ENCODE peak calls at places on chromosomes 16 and 17, in ten cellular contexts. Y is HCT116; X is T-helper 17 cell; U is lower lobe of right lung; W is stimulated activated CD8-positive, alpha-beta memory T cell treated with anti-CD3 and anti-CD28 coated beads, Interleukin-12 subunit alpha, Interleukin-12 subunit beta, amount 100 ng/mL, for 4 hours; I is cerebellum; O is myocyte; R is HCEC 1CT; P is breast epithelium; N is NCI-H187. L is an unnamed sample.

GRCh38 chr17:4389079-4389478 is 22.6 kb upstream of the UBE2G1 start:
- DNase-seq in Y (no peak), X (no peak), U (no peak), W (no peak), I (no peak), O (no peak), R (no peak), P (no peak), N (no peak), L (no peak)

GRCh38 chr17:22278302-22279275 is 586.3 kb downstream of the KCNJ18 start:
- DNase-seq in Y (no peak), X (no peak), U (no peak), W (no peak), I (no peak), O (no peak), R (no peak), P (no peak), N (no peak), L (peak)

GRCh38 chr16:2236362-2237075 is at the start of gene DNASE1L2:
- DNase-seq in Y (no peak), X (no peak), U (no peak), W (no peak), I (peak), O (no peak), R (no peak), P (no peak), N (no peak), L (no peak)

GRCh38 chr17:78415821-78416301 is 37.4 kb downstream of the PGS1 start:
- DNase-seq in Y (no peak), X (no peak), U (no peak), W (no peak), I (no peak), O (peak), R (no peak), P (no peak), N (no peak), L (no peak)

GRCh38 chr17:19005442-19005773 is 844 bp upstream of the FAM83G start:
- DNase-seq in Y (no peak), X (no peak), U (no peak), W (no peak), I (no peak), O (no peak), R (no peak), P (no peak), N (no peak), L (no peak)

GRCh38 chr16:7304257-7304656 is 28.4 kb upstream of the RBFOX1 start:
- DNase-seq in Y (no peak), X (no peak), U (no peak), W (no peak), I (peak), O (no peak), R (no peak), P (no peak), N (no peak), L (no peak)

GRCh38 chr16:69827527-69827926 is 65.4 kb downstream of the WWP2 start:
- DNase-seq in Y (no peak), X (no peak), U (no peak), W (no peak), I (no peak), O (no peak), R (no peak), P (peak), N (no peak), L (no peak)

GRCh38 chr17:41478240-41478639 is 2.7 kb downstream of the KRT35 start:
- DNase-seq in Y (no peak), X (no peak), U (no peak), W (no peak), I (no peak), O (no peak), R (no peak), P (no peak), N (no peak), L (no peak)

GRCh38 chr16:72877374-72878028 is 170.4 kb downstream of the ZFHX3 start:
- DNase-seq in Y (peak), X (no peak), U (no peak), W (no peak), I (no peak), O (peak), R (peak), P (no peak), N (no peak), L (no peak)

GRCh38 chr17:43517615-43518386 is 28.3 kb downstream of the ETV4 start:
- DNase-seq in Y (no peak), X (no peak), U (no peak), W (no peak), I (no peak), O (peak), R (peak), P (no peak), N (no peak), L (no peak)

GRCh38 chr16:52563767-52564611 is 17.0 kb upstream of the TOX3 start:
- DNase-seq in Y (no peak), X (no peak), U (no peak), W (no peak), I (no peak), O (no peak), R (no peak), P (no peak), N (no peak), L (no peak)

GRCh38 chr17:18381158-18381952 is 3.8 kb downstream of the EVPLL start:
- DNase-seq in Y (no peak), X (no peak), U (no peak), W (no peak), I (no peak), O (no peak), R (no peak), P (no peak), N (no peak), L (no peak)

GRCh38 chr17:38558751-38559024 is 47.1 kb downstream of the SRCIN1 start:
- DNase-seq in Y (no peak), X (no peak), U (no peak), W (no peak), I (no peak), O (no peak), R (no peak), P (no peak), N (peak), L (no peak)

GRCh38 chr17:77424585-77425344 is 284.0 kb downstream of the SEC14L1 start:
- DNase-seq in Y (no peak), X (no peak), U (peak), W (no peak), I (no peak), O (peak), R (peak), P (no peak), N (no peak), L (peak)

GRCh38 chr17:61335845-61336655 is 63.6 kb upstream of the TBX2 start:
- DNase-seq in Y (no peak), X (no peak), U (no peak), W (no peak), I (no peak), O (no peak), R (no peak), P (no peak), N (no peak), L (no peak)

GRCh38 chr16:27113341-27113841 is 46.7 kb downstream of the C16orf82 start:
- DNase-seq in Y (no peak), X (no peak), U (no peak), W (no peak), I (no peak), O (no peak), R (no peak), P (peak), N (no peak), L (no peak)

GRCh38 chr16:13298676-13299075 is 397.3 kb downstream of the SHISA9 start:
- DNase-seq in Y (no peak), X (no peak), U (no peak), W (no peak), I (no peak), O (peak), R (no peak), P (no peak), N (no peak), L (no peak)

GRCh38 chr16:544517-544916 is 15.7 kb upstream of the PRR35 start:
- DNase-seq in Y (no peak), X (no peak), U (no peak), W (no peak), I (no peak), O (no peak), R (no peak), P (no peak), N (no peak), L (no peak)

GRCh38 chr17:13909901-13910519 is 159.3 kb upstream of the COX10 start:
- DNase-seq in Y (no peak), X (no peak), U (no peak), W (no peak), I (no peak), O (no peak), R (no peak), P (no peak), N (no peak), L (no peak)

GRCh38 chr16:1530883-1531637 is 2.4 kb upstream of the TMEM204 start:
- DNase-seq in Y (no peak), X (no peak), U (no peak), W (no peak), I (no peak), O (no peak), R (no peak), P (no peak), N (no peak), L (no peak)

L was measured in chondrocyte.